ENCODE peak calls at places on chromosomes 6 and 20, in five cellular contexts. L is cardiac muscle cell, A is HCT116, V is BE2C, I is Kasumi-1. M is an unnamed sample.

GRCh38 chr6:168044521-168045130 is 34.4 kb downstream of the FRMD1 start:
- DNase-seq in L (no peak), A (no peak), V (no peak), I (no peak), M (no peak)

GRCh38 chr20:1478566-1478965 is 11.9 kb upstream of the NSFL1C start:
- DNase-seq in L (no peak), A (peak), V (no peak), I (no peak), M (no peak)

GRCh38 chr6:20153194-20153593 is 59.1 kb downstream of the MBOAT1 start:
- DNase-seq in L (no peak), A (no peak), V (no peak), I (no peak), M (no peak)

GRCh38 chr6:37696841-37697735 is 595 bp downstream of the MDGA1 start:
- DNase-seq in L (peak), A (no peak), V (peak), I (no peak), M (no peak)

GRCh38 chr6:30122515-30122914 is 9.6 kb upstream of the TRIM31 start:
- DNase-seq in L (no peak), A (no peak), V (no peak), I (no peak), M (no peak)

GRCh38 chr6:95649451-95649850 is 72.1 kb downstream of the MANEA start:
- DNase-seq in L (no peak), A (no peak), V (no peak), I (no peak), M (no peak)

GRCh38 chr20:49395183-49395582 is 87.3 kb downstream of the KCNB1 start:
- DNase-seq in L (no peak), A (no peak), V (peak), I (no peak), M (no peak)

GRCh38 chr6:3001773-3002293 is 2.1 kb downstream of the NQO2 start:
- DNase-seq in L (peak), A (peak), V (peak), I (peak), M (no peak)

GRCh38 chr20:61937963-61938838 is 127.5 kb downstream of the TAF4 start:
- DNase-seq in L (no peak), A (no peak), V (no peak), I (no peak), M (no peak)

GRCh38 chr20:17646209-17646717 is 35.8 kb downstream of the RRBP1 start:
- DNase-seq in L (no peak), A (no peak), V (no peak), I (no peak), M (no peak)

GRCh38 chr6:27279513-27280063 is 32.1 kb downstream of the PRSS16 start:
- DNase-seq in L (no peak), A (no peak), V (no peak), I (no peak), M (no peak)

GRCh38 chr20:16701296-16701695 is 28.5 kb upstream of the SNRPB2 start:
- DNase-seq in L (peak), A (peak), V (peak), I (peak), M (peak)

M was measured in iPS DF 6.9.